ENCODE peak calls at places on chromosomes 5 and 9, in four cellular contexts. One of them, this sample, is unnamed.

GRCh38 chr5:82356808-82357671 is 78.9 kb upstream of the RPS23 start:
- DNase-seq in AG04449: no peak
- DNase-seq in CD8-positive, alpha-beta T cell: peak
- DNase-seq in GM12864: no peak
- DNase-seq in this sample: peak

GRCh38 chr9:126538550-126538949 is 75.2 kb upstream of the LMX1B start:
- DNase-seq in AG04449: no peak
- DNase-seq in CD8-positive, alpha-beta T cell: no peak
- DNase-seq in GM12864: no peak
- DNase-seq in this sample: no peak

GRCh38 chr5:78649816-78650561 is 1.4 kb upstream of the LHFPL2 start:
- DNase-seq in AG04449: no peak
- DNase-seq in CD8-positive, alpha-beta T cell: no peak
- DNase-seq in GM12864: no peak
- DNase-seq in this sample: no peak

GRCh38 chr9:70510157-70510770 is 95.8 kb upstream of the KLF9 start:
- DNase-seq in AG04449: no peak
- DNase-seq in CD8-positive, alpha-beta T cell: no peak
- DNase-seq in GM12864: no peak
- DNase-seq in this sample: no peak

GRCh38 chr5:115686692-115687054 is 60.8 kb upstream of the TMED7 start:
- DNase-seq in AG04449: peak
- DNase-seq in CD8-positive, alpha-beta T cell: no peak
- DNase-seq in GM12864: no peak
- DNase-seq in this sample: no peak

GRCh38 chr5:136622737-136623136 is 257.4 kb upstream of the TRPC7 start:
- DNase-seq in AG04449: no peak
- DNase-seq in CD8-positive, alpha-beta T cell: no peak
- DNase-seq in GM12864: no peak
- DNase-seq in this sample: no peak

GRCh38 chr9:113952651-113953050 is 76.5 kb downstream of the ZNF618 start:
- DNase-seq in AG04449: no peak
- DNase-seq in CD8-positive, alpha-beta T cell: no peak
- DNase-seq in GM12864: no peak
- DNase-seq in this sample: no peak

GRCh38 chr9:110148868-110149267 is 59.1 kb downstream of the C9orf152 start:
- DNase-seq in AG04449: no peak
- DNase-seq in CD8-positive, alpha-beta T cell: no peak
- DNase-seq in GM12864: no peak
- DNase-seq in this sample: no peak

GRCh38 chr5:133284306-133284705 is 232.5 kb downstream of the HSPA4 start:
- DNase-seq in AG04449: no peak
- DNase-seq in CD8-positive, alpha-beta T cell: no peak
- DNase-seq in GM12864: no peak
- DNase-seq in this sample: no peak

GRCh38 chr5:14445581-14446290 is 135.9 kb upstream of the OTULINL start:
- DNase-seq in AG04449: no peak
- DNase-seq in CD8-positive, alpha-beta T cell: no peak
- DNase-seq in GM12864: no peak
- DNase-seq in this sample: no peak

GRCh38 chr5:89301572-89302025 is 418.6 kb upstream of the MEF2C start:
- DNase-seq in AG04449: no peak
- DNase-seq in CD8-positive, alpha-beta T cell: no peak
- DNase-seq in GM12864: peak
- DNase-seq in this sample: no peak

GRCh38 chr9:126702501-126703329 is 89.0 kb downstream of the LMX1B start:
- DNase-seq in AG04449: no peak
- DNase-seq in CD8-positive, alpha-beta T cell: peak
- DNase-seq in GM12864: no peak
- DNase-seq in this sample: no peak

GRCh38 chr5:148147415-148147814 is 20.9 kb upstream of the SPINK14 start:
- DNase-seq in AG04449: no peak
- DNase-seq in CD8-positive, alpha-beta T cell: no peak
- DNase-seq in GM12864: no peak
- DNase-seq in this sample: no peak

GRCh38 chr5:61884242-61884855 is 421.7 kb upstream of the KIF2A start:
- DNase-seq in AG04449: no peak
- DNase-seq in CD8-positive, alpha-beta T cell: no peak
- DNase-seq in GM12864: no peak
- DNase-seq in this sample: no peak

GRCh38 chr9:134326754-134327526 is 685 bp downstream of the RXRA start:
- DNase-seq in AG04449: no peak
- DNase-seq in CD8-positive, alpha-beta T cell: no peak
- DNase-seq in GM12864: no peak
- DNase-seq in this sample: no peak

GRCh38 chr5:152511531-152512132 is 106.6 kb upstream of the NMUR2 start:
- DNase-seq in AG04449: no peak
- DNase-seq in CD8-positive, alpha-beta T cell: no peak
- DNase-seq in GM12864: no peak
- DNase-seq in this sample: no peak

GRCh38 chr5:8366296-8366695 is 497.3 kb downstream of the MTRR start:
- DNase-seq in AG04449: no peak
- DNase-seq in CD8-positive, alpha-beta T cell: no peak
- DNase-seq in GM12864: no peak
- DNase-seq in this sample: no peak

GRCh38 chr5:87503004-87503403 is 90.3 kb upstream of the CCNH start:
- DNase-seq in AG04449: no peak
- DNase-seq in CD8-positive, alpha-beta T cell: no peak
- DNase-seq in GM12864: no peak
- DNase-seq in this sample: no peak

GRCh38 chr9:76290555-76290954 is 103.7 kb downstream of the RFK start:
- DNase-seq in AG04449: no peak
- DNase-seq in CD8-positive, alpha-beta T cell: no peak
- DNase-seq in GM12864: no peak
- DNase-seq in this sample: no peak

GRCh38 chr5:150298701-150299451 is 3.8 kb downstream of the ARSI start:
- DNase-seq in AG04449: peak
- DNase-seq in CD8-positive, alpha-beta T cell: no peak
- DNase-seq in GM12864: no peak
- DNase-seq in this sample: peak

GRCh38 chr9:127751269-127752054 is 16.4 kb upstream of the TOR2A start:
- DNase-seq in AG04449: no peak
- DNase-seq in CD8-positive, alpha-beta T cell: no peak
- DNase-seq in GM12864: no peak
- DNase-seq in this sample: no peak

GRCh38 chr9:93591706-93592388 is 15.5 kb downstream of the PHF2 start:
- DNase-seq in AG04449: no peak
- DNase-seq in CD8-positive, alpha-beta T cell: no peak
- DNase-seq in GM12864: no peak
- DNase-seq in this sample: no peak

GRCh38 chr5:27788184-27788583 is 749.8 kb upstream of the CDH9 start:
- DNase-seq in AG04449: no peak
- DNase-seq in CD8-positive, alpha-beta T cell: no peak
- DNase-seq in GM12864: no peak
- DNase-seq in this sample: no peak

GRCh38 chr5:154900071-154900470 is 37.9 kb downstream of the GEMIN5 start:
- DNase-seq in AG04449: no peak
- DNase-seq in CD8-positive, alpha-beta T cell: no peak
- DNase-seq in GM12864: no peak
- DNase-seq in this sample: no peak

GRCh38 chr9:13491493-13492424 is 212.3 kb upstream of the MPDZ start:
- DNase-seq in AG04449: no peak
- DNase-seq in CD8-positive, alpha-beta T cell: no peak
- DNase-seq in GM12864: no peak
- DNase-seq in this sample: no peak

GRCh38 chr5:77326986-77327734 is 116.7 kb downstream of the PDE8B start:
- DNase-seq in AG04449: no peak
- DNase-seq in CD8-positive, alpha-beta T cell: no peak
- DNase-seq in GM12864: no peak
- DNase-seq in this sample: no peak

GRCh38 chr5:62783374-62784057 is 204.9 kb downstream of the LRRC70 start:
- DNase-seq in AG04449: no peak
- DNase-seq in CD8-positive, alpha-beta T cell: no peak
- DNase-seq in GM12864: no peak
- DNase-seq in this sample: no peak

GRCh38 chr5:95590880-95591279 is 29.0 kb upstream of the GPR150 start:
- DNase-seq in AG04449: no peak
- DNase-seq in CD8-positive, alpha-beta T cell: no peak
- DNase-seq in GM12864: no peak
- DNase-seq in this sample: no peak

GRCh38 chr5:74382115-74382514 is 258.4 kb downstream of the ENC1 start:
- DNase-seq in AG04449: no peak
- DNase-seq in CD8-positive, alpha-beta T cell: no peak
- DNase-seq in GM12864: no peak
- DNase-seq in this sample: no peak

GRCh38 chr9:16335788-16336580 is 534.5 kb downstream of the BNC2 start:
- DNase-seq in AG04449: peak
- DNase-seq in CD8-positive, alpha-beta T cell: no peak
- DNase-seq in GM12864: no peak
- DNase-seq in this sample: peak

GRCh38 chr5:150484964-150485769 is 22.8 kb upstream of the NDST1 start:
- DNase-seq in AG04449: no peak
- DNase-seq in CD8-positive, alpha-beta T cell: no peak
- DNase-seq in GM12864: no peak
- DNase-seq in this sample: no peak

GRCh38 chr9:93491593-93492232 is 38.3 kb upstream of the FAM120AOS start:
- DNase-seq in AG04449: no peak
- DNase-seq in CD8-positive, alpha-beta T cell: no peak
- DNase-seq in GM12864: no peak
- DNase-seq in this sample: no peak

GRCh38 chr5:75438722-75439121 is 72.7 kb downstream of the CERT1 start:
- DNase-seq in AG04449: no peak
- DNase-seq in CD8-positive, alpha-beta T cell: no peak
- DNase-seq in GM12864: no peak
- DNase-seq in this sample: no peak
- TF ChIP-seq CTCF in AG04449: no peak
- TF ChIP-seq CTCF in CD8-positive, alpha-beta T cell: no peak
- TF ChIP-seq CTCF in GM12864: no peak
- TF ChIP-seq CTCF in this sample: no peak

DNA sequence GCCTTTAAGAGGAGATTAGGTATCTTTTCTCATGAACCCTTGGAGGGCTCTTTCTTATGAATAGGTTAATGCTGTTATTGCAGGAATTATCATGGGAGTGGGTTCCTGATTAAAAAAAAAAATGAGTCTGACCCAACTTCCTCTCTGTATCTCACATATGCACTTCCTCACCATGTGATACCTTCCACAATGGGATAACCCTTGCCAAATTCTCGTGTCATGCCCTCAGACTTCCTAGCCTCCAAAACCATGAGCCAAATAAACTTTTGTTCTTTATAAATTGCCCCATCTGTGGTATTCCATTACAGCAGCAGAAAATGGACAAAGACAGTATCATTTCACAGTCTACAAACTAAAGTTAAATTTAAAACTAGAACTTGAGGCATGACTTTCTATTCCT is 1.0 kb downstream of the OR1B1 start:
- DNase-seq in AG04449: no peak
- DNase-seq in CD8-positive, alpha-beta T cell: no peak
- DNase-seq in GM12864: no peak
- DNase-seq in this sample: no peak
- H3K4me3 ChIP-seq in AG04449: no peak
- H3K4me3 ChIP-seq in CD8-positive, alpha-beta T cell: no peak
- H3K4me3 ChIP-seq in GM12864: no peak
- H3K4me3 ChIP-seq in this sample: no peak

GRCh38 chr9:37027582-37028424 is 6.3 kb downstream of the PAX5 start:
- DNase-seq in AG04449: no peak
- DNase-seq in CD8-positive, alpha-beta T cell: peak
- DNase-seq in GM12864: peak
- DNase-seq in this sample: peak
- TF ChIP-seq CTCF in AG04449: no peak
- TF ChIP-seq CTCF in CD8-positive, alpha-beta T cell: no peak
- TF ChIP-seq CTCF in GM12864: no peak
- TF ChIP-seq CTCF in this sample: no peak

GRCh38 chr9:118554987-118555386 is 814.2 kb downstream of the BRINP1 start:
- DNase-seq in AG04449: no peak
- DNase-seq in CD8-positive, alpha-beta T cell: no peak
- DNase-seq in GM12864: no peak
- DNase-seq in this sample: no peak
- H3K4me3 ChIP-seq in AG04449: no peak
- H3K4me3 ChIP-seq in CD8-positive, alpha-beta T cell: no peak
- H3K4me3 ChIP-seq in GM12864: no peak
- H3K4me3 ChIP-seq in this sample: no peak

GRCh38 chr9:82601272-82601835 is 461.6 kb downstream of the RASEF start:
- DNase-seq in AG04449: peak
- DNase-seq in CD8-positive, alpha-beta T cell: no peak
- DNase-seq in GM12864: no peak
- DNase-seq in this sample: no peak

GRCh38 chr9:82605657-82606031 is 457.3 kb downstream of the RASEF start:
- DNase-seq in AG04449: no peak
- DNase-seq in CD8-positive, alpha-beta T cell: no peak
- DNase-seq in GM12864: no peak
- DNase-seq in this sample: no peak

GRCh38 chr9:82604947-82605656 is 457.8 kb downstream of the RASEF start:
- DNase-seq in AG04449: no peak
- DNase-seq in CD8-positive, alpha-beta T cell: no peak
- DNase-seq in GM12864: no peak
- DNase-seq in this sample: no peak

GRCh38 chr9:82606071-82606470 is 456.9 kb downstream of the RASEF start:
- DNase-seq in AG04449: no peak
- DNase-seq in CD8-positive, alpha-beta T cell: no peak
- DNase-seq in GM12864: no peak
- DNase-seq in this sample: no peak

DNA sequence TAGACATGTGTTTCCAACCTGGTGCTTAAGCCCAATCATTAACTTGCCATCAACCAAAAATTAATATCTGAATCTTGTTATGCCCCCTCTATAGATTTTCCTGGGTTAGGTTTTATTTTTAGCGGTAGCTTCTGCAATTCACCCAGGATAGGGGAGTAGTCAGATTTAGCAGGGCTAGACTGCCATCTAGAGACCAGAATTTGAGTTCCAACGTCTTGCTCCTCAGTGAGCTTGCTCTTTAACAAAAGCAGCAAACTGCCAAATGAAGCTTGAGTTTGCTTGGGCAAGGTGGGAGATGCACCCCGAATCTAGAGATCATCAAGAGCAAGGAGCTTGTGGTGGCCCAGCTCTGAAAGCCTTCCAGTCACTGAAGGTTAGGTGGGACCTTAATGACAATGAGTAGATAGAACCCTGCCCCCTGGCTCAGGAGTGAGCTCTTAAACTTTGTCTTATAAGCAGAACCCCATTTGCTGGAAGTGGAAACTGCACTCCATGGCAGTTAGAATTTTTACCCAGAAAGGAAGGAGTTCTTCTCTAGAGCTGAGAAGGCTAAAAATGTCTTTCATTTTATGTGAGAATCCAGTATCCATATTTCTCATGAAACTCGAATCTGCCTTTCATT is 456.1 kb downstream of the RASEF start:
- DNase-seq in AG04449: peak
- DNase-seq in CD8-positive, alpha-beta T cell: no peak
- DNase-seq in GM12864: no peak
- DNase-seq in this sample: peak
- TF ChIP-seq CTCF in AG04449: peak
- TF ChIP-seq CTCF in CD8-positive, alpha-beta T cell: no peak
- TF ChIP-seq CTCF in GM12864: peak
- TF ChIP-seq CTCF in this sample: peak

DNA sequence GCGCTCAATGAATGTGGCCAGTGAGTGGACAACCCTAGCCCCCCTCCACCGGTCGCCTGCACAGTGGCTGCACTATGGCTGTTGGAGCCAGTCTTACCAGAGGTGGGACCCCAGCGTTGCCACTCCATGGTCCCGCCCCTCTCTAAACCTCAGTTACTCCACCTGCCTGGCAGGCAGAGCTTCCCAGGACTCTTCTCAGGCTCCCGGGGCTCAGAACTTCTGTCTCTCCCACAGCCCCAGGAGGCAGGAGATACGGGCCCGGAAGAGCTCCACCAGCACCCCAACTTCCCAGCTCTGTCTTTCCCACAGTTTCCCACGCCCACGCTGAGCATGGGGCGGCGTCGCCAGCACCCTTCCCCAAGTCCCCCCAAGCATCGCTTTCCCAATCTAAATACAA is 975 bp downstream of the RASGEF1C start:
- DNase-seq in AG04449: no peak
- DNase-seq in CD8-positive, alpha-beta T cell: no peak
- DNase-seq in GM12864: no peak
- DNase-seq in this sample: no peak
- H3K4me3 ChIP-seq in AG04449: no peak
- H3K4me3 ChIP-seq in CD8-positive, alpha-beta T cell: no peak
- H3K4me3 ChIP-seq in GM12864: no peak
- H3K4me3 ChIP-seq in this sample: no peak

This sample was measured in AG09309.